ENCODE peak calls at places on chromosomes 6 and 20, in ten cellular contexts. Q is T-helper 22 cell; T is D721Med; V is stimulated activated CD4-positive, alpha-beta T cell treated with anti-CD3 and anti-CD28 coated beads, Interleukin-15, amount 100 ng/mL, for 24 hours; K is effector memory CD4-positive, alpha-beta T cell; M is astrocyte of the spinal cord; Y is AML-193; R is epithelial cell of prostate; L is activated CD4-positive, alpha-beta memory T cell treated with anti-CD3 and anti-CD28 coated beads for 36 hours; J is RWPE1. P is an unnamed sample.

GRCh38 chr6:15623282-15624116 is 39.3 kb downstream of the DTNBP1 start:
- DNase-seq in Q (no peak), T (no peak), V (no peak), K (no peak), M (peak; percentile 50), Y (peak; percentile 77), R (no peak), L (no peak), J (peak; percentile 13), P (no peak)

GRCh38 chr6:149484733-149485700 is at the start of gene ZC3H12D:
- DNase-seq in Q (peak; percentile 85), T (no peak), V (peak; percentile 85), K (peak; percentile 74), M (peak; percentile 81), Y (peak; percentile 67), R (no peak), L (peak; percentile 92), J (no peak), P (peak; percentile 67)

GRCh38 chr6:16961577-16961976 is 140.3 kb upstream of the STMND1 start:
- DNase-seq in Q (no peak), T (no peak), V (no peak), K (no peak), M (peak; percentile 43), Y (no peak), R (no peak), L (no peak), J (no peak), P (no peak)

GRCh38 chr6:136738178-136739057 is 53.9 kb downstream of the MAP3K5 start:
- DNase-seq in Q (no peak), T (no peak), V (no peak), K (no peak), M (no peak), Y (no peak), R (no peak), L (no peak), J (no peak), P (no peak)

GRCh38 chr6:3312604-3313167 is 53.9 kb downstream of the PSMG4 start:
- DNase-seq in Q (no peak), T (no peak), V (no peak), K (no peak), M (no peak), Y (no peak), R (no peak), L (no peak), J (no peak), P (peak; percentile 2)

GRCh38 chr6:75171581-75172360 is 34.1 kb downstream of the COL12A1 start:
- DNase-seq in Q (no peak), T (no peak), V (no peak), K (no peak), M (no peak), Y (no peak), R (no peak), L (no peak), J (no peak), P (no peak)

GRCh38 chr6:107215334-107215733 is 100.0 kb upstream of the BEND3 start:
- DNase-seq in Q (no peak), T (no peak), V (no peak), K (no peak), M (no peak), Y (no peak), R (no peak), L (no peak), J (no peak), P (no peak)

GRCh38 chr6:149259753-149260152 is 57.8 kb upstream of the TAB2 start:
- DNase-seq in Q (no peak), T (no peak), V (no peak), K (no peak), M (no peak), Y (peak; percentile 66), R (no peak), L (no peak), J (no peak), P (peak; percentile 9)

GRCh38 chr6:322205-322930 is 30.1 kb downstream of the DUSP22 start:
- DNase-seq in Q (no peak), T (no peak), V (no peak), K (no peak), M (no peak), Y (no peak), R (no peak), L (no peak), J (no peak), P (no peak)

GRCh38 chr6:89830385-89830809 is 717 bp downstream of the CASP8AP2 start:
- DNase-seq in Q (no peak), T (no peak), V (no peak), K (no peak), M (no peak), Y (no peak), R (no peak), L (no peak), J (peak; percentile 11), P (no peak)

GRCh38 chr6:21137708-21138358 is 455.7 kb upstream of the SOX4 start:
- DNase-seq in Q (no peak), T (no peak), V (no peak), K (no peak), M (peak; percentile 7), Y (no peak), R (no peak), L (no peak), J (no peak), P (no peak)

GRCh38 chr20:63520594-63520938 is at the start of gene PPDPF:
- DNase-seq in Q (peak; percentile 71), T (peak; percentile 99), V (peak; percentile 86), K (peak; percentile 79), M (peak; percentile 78), Y (peak; percentile 43), R (no peak), L (peak; percentile 87), J (peak; percentile 100), P (peak; percentile 57)

GRCh38 chr6:169906004-169906740 is 154.8 kb downstream of the ERMARD start:
- DNase-seq in Q (no peak), T (no peak), V (no peak), K (no peak), M (no peak), Y (no peak), R (no peak), L (no peak), J (no peak), P (no peak)

GRCh38 chr20:24245093-24245492 is 224.3 kb upstream of the SYNDIG1 start:
- DNase-seq in Q (no peak), T (no peak), V (no peak), K (no peak), M (no peak), Y (no peak), R (no peak), L (no peak), J (no peak), P (no peak)

GRCh38 chr20:62688855-62689460 is 19.7 kb upstream of the NTSR1 start:
- DNase-seq in Q (no peak), T (no peak), V (no peak), K (no peak), M (peak; percentile 23), Y (no peak), R (no peak), L (no peak), J (peak; percentile 51), P (no peak)

GRCh38 chr6:113182370-113183141 is 674.6 kb upstream of the MARCKS start:
- DNase-seq in Q (no peak), T (no peak), V (no peak), K (no peak), M (peak; percentile 80), Y (no peak), R (no peak), L (no peak), J (peak; percentile 68), P (no peak)

GRCh38 chr6:165659945-165660862 is 2.8 kb downstream of the PDE10A start:
- DNase-seq in Q (no peak), T (no peak), V (no peak), K (no peak), M (no peak), Y (no peak), R (no peak), L (no peak), J (no peak), P (peak; percentile 50)

GRCh38 chr6:86192123-86192522 is 549.4 kb upstream of the SYNCRIP start:
- DNase-seq in Q (no peak), T (no peak), V (no peak), K (no peak), M (no peak), Y (peak; percentile 32), R (peak; percentile 3), L (no peak), J (no peak), P (no peak)